ENCODE peak calls at places on chromosomes 12 and 14, in four cellular contexts. U is neural progenitor cell, B is hepatocyte, T is thyroid gland. A is an unnamed sample. For H3K27me3, the result is how much of the 10 kb centered on the place peaks cover.

GRCh38 chr12:53937596-53938275 is 895 bp upstream of the HOXC13 start:
- DNase-seq in T (no peak), U (no peak), B (no peak), A (no peak)

GRCh38 chr12:112294793-112295192 is 87.4 kb downstream of the HECTD4 start:
- DNase-seq in U (no peak), T (no peak), B (peak), A (no peak)

GRCh38 chr14:63677891-63678379 is 36.3 kb upstream of the WDR89 start:
- DNase-seq in B (peak), T (no peak), U (no peak), A (no peak)

GRCh38 chr12:89756638-89757321 is 48.1 kb upstream of the ATP2B1 start:
- DNase-seq in B (peak), T (no peak), U (no peak), A (no peak)

GRCh38 chr14:30227871-30228270 is 300.2 kb upstream of the PRKD1 start:
- DNase-seq in T (peak), B (peak), U (no peak), A (no peak)

GRCh38 chr12:131636940-131637750 is 73.7 kb upstream of the SFSWAP start:
- DNase-seq in T (no peak), U (no peak), B (no peak), A (no peak)

GRCh38 chr14:99576304-99576703 is 27.7 kb downstream of the CCDC85C start:
- DNase-seq in U (no peak), B (no peak), T (peak), A (no peak)

GRCh38 chr14:96781371-96781770 is 15.8 kb upstream of the VRK1 start:
- DNase-seq in U (no peak), T (no peak), B (no peak), A (no peak)

GRCh38 chr14:70698288-70698687 is 56.6 kb downstream of the TTC9 start:
- DNase-seq in T (peak), U (no peak), B (peak), A (no peak)

GRCh38 chr12:5900533-5901255 is 44.4 kb downstream of the ANO2 start:
- DNase-seq in T (no peak), B (no peak), U (no peak), A (no peak)

GRCh38 chr14:47826809-47827208 is 151.4 kb upstream of the MDGA2 start:
- DNase-seq in U (no peak), B (no peak), T (no peak), A (no peak)

GRCh38 chr14:30223385-30223785 is 295.7 kb upstream of the PRKD1 start:
- DNase-seq in U (no peak), T (peak), B (peak), A (peak)

GRCh38 chr12:79127268-79127895 is 262.8 kb downstream of the SYT1 start:
- DNase-seq in U (no peak), T (no peak), B (peak), A (no peak)

GRCh38 chr14:21860172-21860571 is 186.6 kb upstream of the OR4E1 start:
- DNase-seq in U (peak), B (no peak), T (no peak), A (no peak)

GRCh38 chr12:40697566-40698257 is 5.5 kb downstream of the CNTN1 start:
- DNase-seq in U (no peak), B (no peak), T (no peak), A (no peak)

GRCh38 chr14:93207468-93208308 is 632 bp downstream of the UBR7 start:
- DNase-seq in U (peak), T (peak), B (peak), A (peak)

GRCh38 chr12:46959484-46959883 is 119.9 kb upstream of the PCED1B start:
- DNase-seq in U (no peak), B (no peak), T (no peak), A (no peak)

GRCh38 chr12:19938031-19938430 is 430.3 kb upstream of the PDE3A start:
- DNase-seq in T (no peak), U (no peak), B (no peak), A (no peak)

GRCh38 chr14:75800792-75801191 is 139.7 kb downstream of the TTLL5 start:
- DNase-seq in U (no peak), T (peak), B (no peak), A (no peak)

GRCh38 chr14:103517626-103518415 is 4.8 kb downstream of the CKB start:
- DNase-seq in T (peak), U (no peak), B (peak), A (no peak)

GRCh38 chr14:28613526-28613925 is 153.1 kb upstream of the FOXG1 start:
- DNase-seq in U (no peak), T (no peak), B (no peak), A (no peak)

GRCh38 chr12:64669270-64669842 is 59.1 kb downstream of the RASSF3 start:
- DNase-seq in U (no peak), T (peak), B (no peak), A (peak)

GRCh38 chr12:59040043-59040442 is 119.7 kb upstream of the LRIG3 start:
- DNase-seq in U (no peak), T (no peak), B (no peak), A (no peak)

GRCh38 chr12:131174901-131175300 is 221.2 kb downstream of the ADGRD1 start:
- DNase-seq in T (no peak), B (no peak), U (no peak), A (no peak)

GRCh38 chr14:85732031-85732430 is 202.1 kb downstream of the FLRT2 start:
- DNase-seq in U (no peak), B (no peak), T (no peak), A (no peak)

GRCh38 chr14:36194645-36195044 is 18.1 kb upstream of the PTCSC3 start:
- DNase-seq in B (no peak), U (no peak), T (no peak), A (no peak)

GRCh38 chr14:21379338-21379737 is 4.5 kb downstream of the SUPT16H start:
- DNase-seq in U (no peak), B (no peak), T (no peak), A (no peak)

GRCh38 chr12:19757317-19757877 is 318.1 kb downstream of the AEBP2 start:
- DNase-seq in U (peak), B (peak), T (no peak), A (no peak)

GRCh38 chr12:125386652-125387051 is 321.4 kb downstream of the AACS start:
- DNase-seq in T (no peak), U (no peak), B (no peak), A (no peak)
- H3K27me3 ChIP-seq in T (under half), U (under half), B (under half), A (under half)

GRCh38 chr14:65421201-65421981 is 8.9 kb downstream of the FUT8 start:
- DNase-seq in T (peak), U (peak), B (no peak), A (no peak)

GRCh38 chr14:65422093-65422834 is 9.7 kb downstream of the FUT8 start:
- DNase-seq in T (no peak), U (no peak), B (no peak), A (no peak)

GRCh38 chr14:65423986-65424385 is 11.5 kb downstream of the FUT8 start:
- DNase-seq in B (no peak), T (no peak), U (no peak), A (no peak)

GRCh38 chr14:65415613-65416012 is 3.1 kb downstream of the FUT8 start:
- DNase-seq in T (no peak), U (peak), B (no peak), A (no peak)

DNA sequence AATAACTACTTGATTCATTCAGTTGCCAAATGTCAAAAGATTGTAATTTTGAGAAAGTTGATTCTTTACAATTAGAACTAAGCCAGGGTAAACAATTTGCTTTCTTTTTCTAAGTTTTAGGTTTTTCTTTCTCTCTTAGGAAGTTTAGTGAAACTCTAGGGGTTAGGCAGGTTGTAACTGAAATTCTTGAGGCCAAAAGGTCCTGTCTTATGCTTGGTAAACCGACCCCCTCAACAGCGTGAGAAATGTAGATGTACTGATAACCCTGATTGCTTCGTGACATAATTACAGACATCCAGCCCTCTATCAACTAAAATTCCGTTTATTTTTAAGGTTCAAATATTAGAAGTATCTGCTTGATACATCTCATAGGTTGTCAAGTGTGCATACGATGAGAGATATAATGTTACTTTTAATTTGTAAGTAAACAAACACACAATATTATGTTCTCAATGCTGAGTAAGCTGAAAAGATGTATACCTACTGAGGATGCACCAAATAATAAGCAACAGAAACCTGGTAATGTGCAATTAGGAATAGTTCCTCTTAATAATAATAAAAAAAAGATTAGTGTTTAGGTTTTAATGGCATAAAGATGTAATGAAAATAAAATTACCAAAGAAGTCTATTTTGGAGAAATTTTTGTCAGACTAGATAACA is 7.2 kb downstream of the FUT8 start:
- DNase-seq in U (no peak), B (no peak), T (no peak), A (no peak)
- H3K4me3 ChIP-seq in U (no peak), B (no peak), T (no peak), A (no peak)

DNA sequence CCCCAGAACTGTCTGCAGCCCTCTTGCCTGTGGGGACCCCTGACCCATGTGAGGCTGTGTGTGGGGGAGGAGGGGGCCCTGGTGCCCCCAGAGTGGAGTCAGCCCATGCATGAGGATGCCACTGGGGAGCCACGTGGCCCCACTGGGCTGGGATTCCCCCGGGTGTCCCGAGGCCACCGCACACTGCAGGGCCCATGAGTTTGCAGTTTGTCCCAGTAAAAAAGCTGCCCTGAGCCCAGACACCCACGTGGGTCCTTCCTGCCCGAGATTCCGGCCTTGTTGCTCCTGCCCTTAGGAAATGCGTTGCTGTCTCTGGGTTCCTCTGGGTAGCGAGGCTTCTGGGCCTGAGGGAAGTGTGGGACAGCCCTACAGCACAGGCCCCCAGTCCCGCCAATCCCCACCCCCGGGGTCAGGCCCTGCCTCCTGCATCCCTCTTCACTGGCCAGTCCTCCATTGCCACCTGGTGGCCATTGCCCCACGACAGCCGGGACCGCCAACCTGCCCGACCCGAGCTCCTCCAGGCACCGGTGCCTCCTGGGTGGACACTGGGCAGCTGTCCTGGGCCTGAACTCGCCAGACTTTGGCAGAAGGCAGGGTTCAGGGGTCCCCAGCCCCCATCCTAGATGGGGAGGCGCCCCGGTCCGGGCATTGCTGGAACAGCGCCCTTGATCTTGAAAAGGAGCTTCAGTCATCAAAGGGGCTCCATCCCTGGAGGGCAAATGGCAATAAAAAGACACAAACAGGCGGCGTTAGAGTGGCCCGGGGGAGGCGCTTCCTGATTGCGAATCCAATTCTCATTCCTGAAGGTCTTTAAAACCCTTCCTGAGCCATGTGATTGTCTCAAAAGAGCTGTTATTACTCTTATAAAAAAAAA is 15.6 kb upstream of the C14orf180 start:
- DNase-seq in T (peak), B (peak), U (peak), A (peak)
- H3K27me3 ChIP-seq in T (under half), B (under half), U (under half), A (under half)

DNA sequence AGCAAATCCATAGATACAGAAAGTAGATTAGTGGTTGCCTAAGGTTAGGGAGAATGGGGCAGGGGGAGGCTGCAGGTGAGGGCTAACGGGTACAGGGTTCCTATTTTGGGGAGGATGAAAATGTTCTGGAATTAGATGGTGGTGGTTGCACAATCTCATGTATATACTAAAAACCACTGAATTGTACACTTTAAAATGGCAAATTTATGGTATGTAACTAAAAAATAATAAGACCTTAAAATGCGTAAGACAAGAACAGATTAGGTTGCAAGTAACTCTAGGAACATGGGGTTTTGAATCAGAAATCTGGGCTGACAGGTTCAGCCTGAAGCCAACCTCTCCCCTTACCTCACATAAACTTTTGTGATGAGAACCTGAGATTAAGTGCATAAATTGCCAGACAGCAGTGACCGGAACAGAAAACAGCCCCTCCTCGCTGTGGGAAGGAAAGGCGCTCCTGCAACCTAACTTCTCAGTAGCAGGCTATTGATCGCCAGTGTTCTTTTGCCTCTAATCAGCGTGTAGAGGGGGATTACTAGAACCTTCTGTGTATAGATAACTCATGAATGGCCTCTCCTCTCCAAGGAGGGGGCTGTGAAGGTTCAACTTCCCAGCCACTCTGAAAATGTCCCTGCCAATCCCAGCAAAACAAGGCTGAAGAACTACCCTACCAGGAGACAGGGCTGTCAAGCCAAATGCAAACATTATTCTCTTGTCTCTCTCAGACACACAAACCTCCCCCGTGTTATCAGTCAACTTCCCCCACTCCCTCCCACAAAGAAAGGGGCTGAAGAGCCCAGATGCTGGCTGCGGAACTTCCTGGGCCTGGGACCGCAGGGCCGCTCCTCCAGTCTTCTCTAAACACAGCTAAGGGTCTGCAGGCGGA is 1.9 kb downstream of the SSH1 start:
- DNase-seq in B (no peak), T (no peak), U (no peak), A (no peak)
- H3K4me3 ChIP-seq in B (peak), T (no peak), U (peak), A (peak)

GRCh38 chr12:94147377-94147990 is 893 bp upstream of the PLXNC1 start:
- DNase-seq in U (no peak), T (no peak), B (no peak), A (no peak)
- H3K27me3 ChIP-seq in U (half or more), T (under half), B (under half), A (under half)

GRCh38 chr12:1162083-1162760 is 171.2 kb downstream of the ERC1 start:
- DNase-seq in U (peak), B (no peak), T (no peak), A (no peak)
- H3K4me3 ChIP-seq in U (peak), B (no peak), T (no peak), A (no peak)

GRCh38 chr14:105117257-105117646 is 51.3 kb downstream of the JAG2 start:
- DNase-seq in T (no peak), B (no peak), U (no peak), A (no peak)

GRCh38 chr14:105118646-105119409 is 49.7 kb downstream of the JAG2 start:
- DNase-seq in B (peak), U (no peak), T (no peak), A (no peak)

GRCh38 chr14:105117710-105118385 is 50.7 kb downstream of the JAG2 start:
- DNase-seq in U (no peak), T (no peak), B (no peak), A (no peak)

GRCh38 chr14:105120056-105120455 is 48.5 kb downstream of the JAG2 start:
- DNase-seq in U (no peak), B (no peak), T (no peak), A (no peak)

GRCh38 chr14:105119410-105120025 is 49.1 kb downstream of the JAG2 start:
- DNase-seq in T (no peak), U (no peak), B (no peak), A (no peak)
- H3K27me3 ChIP-seq in T (under half), U (under half), B (under half), A (under half)

A was measured in heart right ventricle.